ENCODE peak calls at places on chromosomes 2 and 18, in four cellular contexts. J is transverse colon, O is A549, S is suprapubic skin. D is an unnamed sample.

GRCh38 chr18:52237551-52237950 is 102.4 kb upstream of the DCC start:
- DNase-seq in J (no peak), O (no peak), S (no peak), D (no peak)

GRCh38 chr2:226122067-226122466 is 677.6 kb downstream of the IRS1 start:
- DNase-seq in J (no peak), O (no peak), S (no peak), D (no peak)

GRCh38 chr2:11495844-11496271 is 29.9 kb upstream of the E2F6 start:
- DNase-seq in J (no peak), O (no peak), S (no peak), D (peak)

GRCh38 chr2:70336552-70336951 is 34.7 kb upstream of the FAM136A start:
- DNase-seq in J (no peak), O (no peak), S (no peak), D (no peak)

GRCh38 chr2:224401641-224402342 is at the start of gene FAM124B:
- DNase-seq in J (peak), O (no peak), S (no peak), D (peak)

GRCh38 chr2:191333911-191334357 is 88.7 kb downstream of the MYO1B start:
- DNase-seq in J (no peak), O (no peak), S (no peak), D (no peak)

GRCh38 chr2:150601280-150602038 is 114.0 kb upstream of the RND3 start:
- DNase-seq in J (no peak), O (peak), S (no peak), D (no peak)

GRCh38 chr2:10071595-10071994 is 8.6 kb downstream of the CYS1 start:
- DNase-seq in J (no peak), O (no peak), S (no peak), D (no peak)

GRCh38 chr2:202847693-202848524 is 23.7 kb downstream of the ICA1L start:
- DNase-seq in J (no peak), O (no peak), S (no peak), D (no peak)

GRCh38 chr2:40579247-40579646 is 127.4 kb upstream of the SLC8A1 start:
- DNase-seq in J (no peak), O (no peak), S (no peak), D (no peak)

GRCh38 chr2:106358081-106358480 is 110.1 kb downstream of the RGPD3 start:
- DNase-seq in J (no peak), O (no peak), S (no peak), D (no peak)

GRCh38 chr2:109373791-109374547 is 239.8 kb downstream of the SEPTIN10 start:
- DNase-seq in J (no peak), O (no peak), S (peak), D (no peak)

GRCh38 chr2:150003539-150003938 is 416.0 kb upstream of the MMADHC start:
- DNase-seq in J (no peak), O (no peak), S (no peak), D (no peak)

GRCh38 chr2:169046440-169047151 is 15.5 kb upstream of the ABCB11 start:
- DNase-seq in J (peak), O (peak), S (no peak), D (no peak)

GRCh38 chr2:109644571-109645275 is 30.6 kb downstream of the SOWAHC start:
- DNase-seq in J (peak), O (peak), S (no peak), D (no peak)

GRCh38 chr2:2574401-2575184 is 243.5 kb upstream of the MYT1L start:
- DNase-seq in J (no peak), O (no peak), S (no peak), D (no peak)

GRCh38 chr2:219627105-219628100 is at the start of gene SLC4A3:
- DNase-seq in J (no peak), O (no peak), S (no peak), D (peak)

GRCh38 chr2:162613839-162614238 is 224.7 kb downstream of the KCNH7 start:
- DNase-seq in J (no peak), O (no peak), S (no peak), D (no peak)

GRCh38 chr18:65751145-65752085 is 603 bp downstream of the CDH7 start:
- DNase-seq in J (no peak), O (no peak), S (no peak), D (no peak)

GRCh38 chr2:37149626-37150322 is 7.0 kb downstream of the EIF2AK2 start:
- DNase-seq in J (no peak), O (no peak), S (no peak), D (no peak)

GRCh38 chr18:49432602-49433001 is 27.8 kb downstream of the DYM start:
- DNase-seq in J (no peak), O (no peak), S (no peak), D (no peak)

GRCh38 chr2:215527738-215528137 is 91.9 kb upstream of the FN1 start:
- DNase-seq in J (no peak), O (no peak), S (no peak), D (no peak)

GRCh38 chr18:36724591-36725001 is 104.2 kb downstream of the TPGS2 start:
- DNase-seq in J (no peak), O (no peak), S (no peak), D (peak)

GRCh38 chr2:215486973-215487372 is 51.1 kb upstream of the FN1 start:
- DNase-seq in J (no peak), O (no peak), S (no peak), D (no peak)

GRCh38 chr2:56015631-56016251 is 92.2 kb upstream of the EFEMP1 start:
- DNase-seq in J (no peak), O (no peak), S (no peak), D (no peak)

GRCh38 chr2:174965992-174966789 is 39.0 kb downstream of the CHN1 start:
- DNase-seq in J (no peak), O (no peak), S (no peak), D (no peak)

GRCh38 chr18:50663626-50664441 is 103.9 kb downstream of the MAPK4 start:
- DNase-seq in J (no peak), O (no peak), S (no peak), D (no peak)

GRCh38 chr2:236402016-236402784 is 138.0 kb upstream of the ASB18 start:
- DNase-seq in J (no peak), O (no peak), S (peak), D (no peak)

GRCh38 chr18:70577023-70577420 is 288.2 kb downstream of the SOCS6 start:
- DNase-seq in J (no peak), O (no peak), S (no peak), D (no peak)
- TF ChIP-seq EP300 in J (no peak), O (no peak), S (no peak), D (no peak)

DNA sequence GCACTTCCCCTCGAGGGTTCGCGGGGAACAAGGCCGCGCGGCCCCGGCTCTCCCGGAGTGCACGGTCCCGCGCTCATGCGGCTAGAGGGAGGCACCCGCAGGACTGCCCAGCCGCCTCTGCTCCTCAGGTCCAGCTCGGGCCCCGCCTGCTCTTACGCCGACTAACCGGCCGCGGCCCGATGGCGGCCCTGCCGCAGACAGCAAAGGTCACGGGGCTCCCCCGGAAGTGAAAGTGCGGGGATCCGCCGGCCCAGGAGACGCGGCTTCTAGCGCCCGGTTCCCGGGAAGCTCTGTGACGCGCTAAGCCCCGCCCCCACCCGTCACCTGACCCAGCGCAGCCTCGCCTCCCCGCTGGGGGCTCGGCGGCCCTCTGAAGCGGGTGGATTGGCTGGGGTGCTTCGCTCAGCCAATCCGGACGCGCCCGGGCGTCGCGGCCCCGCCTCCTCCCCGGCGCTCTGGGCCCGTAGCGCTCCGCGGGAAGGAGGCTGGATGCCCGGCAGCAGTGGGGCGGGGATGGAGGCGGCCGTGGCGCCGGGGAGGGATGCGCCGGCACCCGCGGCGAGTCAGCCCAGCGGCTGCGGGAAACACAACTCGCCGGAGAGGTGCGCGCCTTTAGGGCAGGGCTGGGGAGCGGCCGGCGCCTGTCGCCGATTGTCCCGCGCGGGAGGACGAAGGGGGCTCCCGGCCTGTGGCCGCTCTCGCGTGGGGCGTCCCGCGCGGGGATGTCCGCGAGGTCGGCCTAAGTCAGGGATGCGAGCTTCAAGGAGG is at the start of gene SCLY:
- DNase-seq in J (peak), O (peak), S (peak), D (peak)
- TF ChIP-seq EP300 in J (no peak), O (no peak), S (no peak), D (no peak)

GRCh38 chr2:204722691-204723090 is 177.4 kb downstream of the PARD3B start:
- DNase-seq in J (no peak), O (no peak), S (no peak), D (no peak)

GRCh38 chr2:204722207-204722606 is 176.9 kb downstream of the PARD3B start:
- DNase-seq in J (no peak), O (no peak), S (no peak), D (no peak)

GRCh38 chr2:204726831-204727230 is 181.6 kb downstream of the PARD3B start:
- DNase-seq in J (no peak), O (no peak), S (no peak), D (no peak)

GRCh38 chr2:204727368-204727767 is 182.1 kb downstream of the PARD3B start:
- DNase-seq in J (no peak), O (no peak), S (no peak), D (no peak)

DNA sequence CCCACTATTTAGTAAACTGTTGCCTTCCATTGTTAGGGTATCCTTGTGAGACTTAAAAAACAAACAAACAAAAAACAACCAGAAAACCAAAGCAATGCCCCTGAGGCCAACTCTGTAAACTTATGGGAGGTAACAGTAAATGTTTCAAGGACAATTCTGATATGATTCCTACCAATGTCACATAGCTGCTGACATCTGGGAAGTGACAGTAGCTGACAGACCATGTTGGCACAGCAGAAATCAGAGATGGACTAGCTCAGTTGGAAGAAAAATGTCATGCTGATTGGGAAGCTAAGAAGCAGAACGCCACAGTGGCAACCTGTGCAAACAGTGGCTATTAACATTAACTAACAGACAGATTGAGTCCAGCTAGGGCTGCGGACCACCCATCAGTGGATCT is 180.4 kb downstream of the PARD3B start:
- DNase-seq in J (no peak), O (no peak), S (no peak), D (no peak)
- TF ChIP-seq EP300 in J (no peak), O (no peak), S (no peak), D (no peak)

GRCh38 chr2:128345436-128346165 is 26.9 kb upstream of the HS6ST1 start:
- DNase-seq in J (no peak), O (no peak), S (no peak), D (no peak)
- TF ChIP-seq EP300 in J (no peak), O (no peak), S (no peak), D (no peak)

DNA sequence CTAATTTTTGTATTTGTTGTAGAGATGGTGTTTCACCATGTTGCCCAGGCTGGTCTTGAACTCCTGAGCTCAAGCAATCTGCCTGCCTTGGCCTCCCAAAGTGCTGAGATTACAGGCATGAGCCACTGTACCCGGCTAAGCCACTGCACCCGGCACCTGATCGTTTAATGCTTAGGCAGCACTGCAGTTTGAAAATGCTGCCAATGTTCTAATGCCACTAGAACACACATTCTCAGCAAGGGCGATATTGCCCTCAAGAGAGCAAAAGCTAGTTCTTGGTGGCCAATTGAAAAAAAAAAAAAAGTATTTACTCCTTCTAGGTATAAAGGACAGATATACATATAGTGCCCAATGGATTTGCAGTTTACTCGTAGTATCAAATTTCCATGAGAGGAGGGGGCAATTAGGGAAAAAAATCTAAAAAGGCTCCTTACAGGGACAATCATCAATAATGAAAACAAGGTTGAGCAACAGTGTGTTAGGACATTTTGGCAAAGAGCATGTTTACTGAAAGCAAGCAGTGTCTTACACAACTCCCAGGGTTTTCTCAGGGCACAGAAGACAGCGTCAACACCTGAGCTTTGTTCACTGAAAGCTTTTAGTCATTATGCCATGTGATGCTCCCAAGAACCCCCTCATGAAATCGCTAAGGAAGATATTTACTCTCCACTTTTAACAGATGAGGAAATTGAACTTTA is 199.9 kb upstream of the PKDCC start:
- DNase-seq in J (no peak), O (peak), S (no peak), D (no peak)
- TF ChIP-seq EP300 in J (no peak), O (peak), S (no peak), D (no peak)

DNA sequence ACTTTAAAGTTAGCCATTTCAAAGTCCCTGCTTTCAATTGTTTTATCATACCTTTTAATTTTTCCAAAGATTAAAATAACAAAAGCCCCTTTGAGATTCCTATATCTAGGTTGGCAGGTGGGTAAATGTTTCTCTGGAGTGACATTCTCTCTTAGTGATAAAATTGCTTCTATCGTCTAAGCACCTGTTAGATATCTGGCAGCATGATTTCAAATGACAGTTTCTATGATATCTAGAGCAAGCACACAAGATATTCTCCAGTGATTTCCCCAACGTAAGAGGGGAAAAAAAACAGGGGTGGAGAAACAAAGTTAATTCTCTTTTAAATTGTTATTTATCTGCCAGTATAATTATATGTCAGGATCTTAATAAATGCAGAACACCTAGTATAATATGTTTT is 610.2 kb downstream of the DSC3 start:
- DNase-seq in J (no peak), O (no peak), S (no peak), D (no peak)
- TF ChIP-seq EP300 in J (no peak), O (no peak), S (no peak), D (no peak)

DNA sequence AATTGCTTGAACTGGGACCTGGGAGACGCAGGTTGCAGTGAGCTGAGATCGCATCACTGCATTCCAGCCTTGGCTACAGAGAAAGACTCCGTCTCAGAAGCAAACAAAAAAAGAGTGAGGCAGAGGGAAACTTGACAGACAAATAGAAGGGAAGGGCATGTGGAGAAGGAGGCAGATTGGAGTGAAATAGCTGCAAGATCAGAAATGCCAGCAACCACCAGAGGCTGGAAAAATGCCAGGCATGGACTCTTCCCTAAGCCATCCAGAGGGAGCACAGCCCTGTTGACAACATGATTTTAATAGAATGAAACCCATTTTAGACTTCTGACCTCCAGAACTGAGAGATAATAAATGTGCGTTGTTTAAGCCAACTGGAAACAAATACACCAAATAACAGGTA is 447.2 kb upstream of the SPHKAP start:
- DNase-seq in J (no peak), O (no peak), S (no peak), D (no peak)
- TF ChIP-seq EP300 in J (no peak), O (no peak), S (no peak), D (no peak)

D was measured in ovary.